ENCODE peak calls at places on chromosomes 3 and 15, in seven cellular contexts. G is HepG2, T is H1, L is GM12892, S is SK-N-SH, N is GM12878, V is K562. A is an unnamed sample.

GRCh38 chr3:156812521-156813335 is 13.4 kb upstream of the LEKR1 start:
- DNase-seq in G (peak; percentile 82), T (no peak), L (no peak), S (no peak), N (no peak), V (peak; percentile 80), A (no peak)

GRCh38 chr15:65087873-65088642 is 11.5 kb downstream of the KBTBD13 start:
- DNase-seq in G (no peak), T (no peak), L (no peak), S (no peak), N (no peak), V (no peak), A (no peak)

GRCh38 chr3:157107037-157107436 is 52.9 kb downstream of the CCNL1 start:
- DNase-seq in G (no peak), T (no peak), L (no peak), S (no peak), N (no peak), V (no peak), A (no peak)

GRCh38 chr15:101250331-101250730 is 1.5 kb downstream of the CHSY1 start:
- DNase-seq in G (no peak), T (no peak), L (no peak), S (no peak), N (no peak), V (no peak), A (no peak)

GRCh38 chr15:67190326-67190725 is 64.1 kb downstream of the AAGAB start:
- DNase-seq in G (no peak), T (no peak), L (no peak), S (no peak), N (no peak), V (no peak), A (no peak)

GRCh38 chr3:189276481-189277190 is 104.9 kb downstream of the TPRG1 start:
- DNase-seq in G (no peak), T (no peak), L (no peak), S (no peak), N (no peak), V (no peak), A (no peak)

GRCh38 chr3:80331768-80332167 is 564.0 kb upstream of the ROBO1 start:
- DNase-seq in G (no peak), T (no peak), L (no peak), S (peak; percentile 36), N (no peak), V (no peak), A (no peak)

GRCh38 chr3:13215940-13216546 is 142.8 kb upstream of the IQSEC1 start:
- DNase-seq in G (peak; percentile 27), T (no peak), L (no peak), S (no peak), N (no peak), V (no peak), A (no peak)

GRCh38 chr3:126102530-126102951 is 18.6 kb upstream of the SLC41A3 start:
- DNase-seq in G (no peak), T (no peak), L (no peak), S (no peak), N (no peak), V (no peak), A (no peak)

GRCh38 chr3:132421832-132422231 is 4.5 kb downstream of the DNAJC13 start:
- DNase-seq in G (peak; percentile 60), T (no peak), L (no peak), S (no peak), N (no peak), V (no peak), A (no peak)

GRCh38 chr3:108091498-108092259 is 848 bp upstream of the CD47 start:
- DNase-seq in G (no peak), T (no peak), L (no peak), S (no peak), N (no peak), V (peak; percentile 9), A (no peak)

GRCh38 chr3:25885544-25885943 is 95.7 kb downstream of the OXSM start:
- DNase-seq in G (no peak), T (no peak), L (no peak), S (no peak), N (no peak), V (no peak), A (no peak)

GRCh38 chr3:184472723-184473419 is 88.7 kb upstream of the EPHB3 start:
- DNase-seq in G (no peak), T (no peak), L (no peak), S (no peak), N (no peak), V (no peak), A (no peak)

GRCh38 chr3:147397911-147398809 is 8.2 kb downstream of the ZIC4 start:
- DNase-seq in G (no peak), T (no peak), L (no peak), S (no peak), N (no peak), V (no peak), A (no peak)

GRCh38 chr3:38544926-38545325 is 48.8 kb downstream of the EXOG start:
- DNase-seq in G (no peak), T (no peak), L (no peak), S (no peak), N (no peak), V (no peak), A (no peak)

GRCh38 chr3:56467801-56468183 is 475 bp downstream of the ERC2 start:
- DNase-seq in G (no peak), T (no peak), L (no peak), S (peak; percentile 69), N (no peak), V (no peak), A (no peak)

GRCh38 chr3:80190051-80190450 is 422.3 kb upstream of the ROBO1 start:
- DNase-seq in G (no peak), T (no peak), L (no peak), S (no peak), N (no peak), V (no peak), A (no peak)

GRCh38 chr3:4834403-4834866 is 144.8 kb upstream of the BHLHE40 start:
- DNase-seq in G (no peak), T (no peak), L (no peak), S (no peak), N (no peak), V (no peak), A (no peak)

GRCh38 chr3:55488398-55489055 is 1.4 kb upstream of the WNT5A start:
- DNase-seq in G (no peak), T (no peak), L (no peak), S (peak; percentile 79), N (peak; percentile 26), V (peak; percentile 15), A (no peak)

GRCh38 chr15:92170897-92171296 is 222.8 kb upstream of the ST8SIA2 start:
- DNase-seq in G (peak; percentile 80), T (no peak), L (no peak), S (no peak), N (no peak), V (no peak), A (no peak)

GRCh38 chr3:178593786-178594185 is 57.5 kb downstream of the KCNMB2 start:
- DNase-seq in G (no peak), T (no peak), L (no peak), S (no peak), N (no peak), V (no peak), A (no peak)

GRCh38 chr3:159852821-159853505 is 135.7 kb upstream of the IL12A start:
- DNase-seq in G (no peak), T (no peak), L (no peak), S (no peak), N (no peak), V (no peak), A (no peak)

GRCh38 chr3:159855599-159856495 is 132.8 kb upstream of the IL12A start:
- DNase-seq in G (no peak), T (no peak), L (no peak), S (peak; percentile 54), N (no peak), V (no peak), A (no peak)

GRCh38 chr3:159852256-159852655 is 136.4 kb upstream of the IL12A start:
- DNase-seq in G (no peak), T (no peak), L (no peak), S (no peak), N (no peak), V (no peak), A (no peak)

GRCh38 chr3:159854500-159855124 is 134.0 kb upstream of the IL12A start:
- DNase-seq in G (peak; percentile 3), T (no peak), L (no peak), S (no peak), N (no peak), V (no peak), A (no peak)

GRCh38 chr3:159853506-159853864 is 135.2 kb upstream of the IL12A start:
- DNase-seq in G (no peak), T (no peak), L (no peak), S (no peak), N (no peak), V (no peak), A (no peak)
- TF ChIP-seq POLR2AphosphoS5 in G (no peak), T (no peak), L (no peak), S (no peak), N (no peak), V (no peak), A (no peak)

DNA sequence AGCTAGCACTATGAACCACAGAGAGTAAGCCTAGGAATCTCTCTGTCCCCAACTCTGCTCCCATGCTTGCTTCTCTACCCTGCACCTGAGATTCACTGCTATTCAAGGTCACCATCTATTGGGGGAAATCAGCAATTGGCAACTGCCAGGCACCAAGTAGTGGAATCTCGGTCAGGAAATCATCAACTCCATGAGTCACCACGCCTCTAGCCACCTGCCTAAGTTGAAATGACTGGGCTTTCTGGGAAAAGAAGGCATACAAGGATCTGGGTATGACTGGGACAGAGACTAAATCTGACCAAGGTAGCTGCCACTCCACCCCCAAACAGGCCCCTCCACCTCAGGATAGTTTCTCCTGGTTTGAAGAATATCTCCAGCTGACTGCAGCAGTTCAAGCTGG is 464.1 kb upstream of the CBLB start:
- DNase-seq in G (no peak), T (no peak), L (no peak), S (no peak), N (peak; percentile 37), V (no peak), A (no peak)
- TF ChIP-seq TAF1 in G (no peak), T (no peak), L (no peak), S (no peak), N (no peak), V (no peak), A (no peak)

DNA sequence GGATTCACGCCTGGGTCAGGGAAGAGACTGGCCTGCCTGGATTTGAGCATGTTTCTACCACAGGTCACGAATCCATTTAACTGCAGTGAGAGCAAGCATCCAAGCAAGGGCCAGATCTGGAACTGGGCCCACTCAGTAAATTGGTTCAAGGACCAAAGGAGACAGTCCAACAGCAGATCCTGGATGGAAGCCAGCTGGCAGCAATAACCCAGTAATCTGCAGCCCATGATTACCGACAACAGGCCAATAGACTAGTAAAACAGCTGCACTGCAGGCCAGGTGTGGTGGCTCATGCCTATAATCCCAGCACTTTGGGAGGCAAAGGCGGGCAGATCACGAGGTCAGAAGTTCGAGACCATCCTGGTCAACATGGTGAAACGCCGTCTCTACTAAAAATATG is 11.8 kb downstream of the SAMD7 start:
- DNase-seq in G (peak; percentile 6), T (no peak), L (no peak), S (peak; percentile 76), N (no peak), V (no peak), A (no peak)
- TF ChIP-seq POLR2AphosphoS5 in G (no peak), T (no peak), L (no peak), S (no peak), N (no peak), V (no peak), A (no peak)

DNA sequence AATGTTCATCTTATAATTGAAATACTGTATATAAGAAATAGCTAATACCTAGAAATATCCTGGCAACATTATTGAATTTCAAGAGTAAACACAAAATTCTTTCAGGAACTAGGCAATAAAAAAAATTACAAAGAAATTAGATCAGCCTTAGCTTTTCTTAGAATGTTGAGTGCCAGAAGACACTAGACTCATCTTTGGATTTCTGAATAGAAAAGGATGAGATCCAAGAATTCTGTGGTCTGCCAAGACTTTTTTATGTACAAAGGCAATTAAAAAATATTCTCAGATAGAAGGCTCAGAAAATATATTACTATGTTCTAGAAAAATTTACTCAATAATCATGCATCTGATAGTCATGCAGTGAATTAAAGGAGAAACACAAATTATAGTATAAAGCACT is 294.5 kb upstream of the CDIN1 start:
- DNase-seq in G (no peak), T (no peak), L (no peak), S (no peak), N (no peak), V (no peak), A (no peak)
- TF ChIP-seq TAF1 in G (no peak), T (no peak), L (no peak), S (no peak), N (no peak), V (no peak), A (no peak)

A was measured in GM12891.